ENCODE peak calls at places on chromosomes 12 and 14, in four cellular contexts. Z is SJCRH30, K is NCI-H510A treated with DMSO at 0.1 percent for 48 hours, G is prostate gland. J is an unnamed sample.

GRCh38 chr12:124679533-124680371 is 112.3 kb upstream of the NCOR2 start:
- DNase-seq in Z (no peak), K (no peak), G (peak), J (no peak)

GRCh38 chr12:98438826-98439225 is 76.6 kb upstream of the TMPO start:
- DNase-seq in Z (no peak), K (no peak), G (no peak), J (no peak)

GRCh38 chr14:55807059-55807499 is 227.1 kb downstream of the KTN1 start:
- DNase-seq in Z (peak), K (peak), G (peak), J (no peak)

GRCh38 chr14:37583358-37584210 is 11.5 kb downstream of the FOXA1 start:
- DNase-seq in Z (no peak), K (peak), G (peak), J (no peak)

GRCh38 chr12:122947352-122947792 is 18.9 kb downstream of the ABCB9 start:
- DNase-seq in Z (no peak), K (no peak), G (no peak), J (no peak)

GRCh38 chr14:68669101-68669500 is 123.8 kb downstream of the ZFP36L1 start:
- DNase-seq in Z (no peak), K (no peak), G (no peak), J (no peak)

GRCh38 chr12:62787606-62788005 is 147.3 kb downstream of the PPM1H start:
- DNase-seq in Z (no peak), K (no peak), G (no peak), J (no peak)

GRCh38 chr14:52793061-52793460 is 1.7 kb upstream of the GNPNAT1 start:
- DNase-seq in Z (no peak), K (no peak), G (no peak), J (no peak)

GRCh38 chr14:93081875-93082570 is 33.7 kb downstream of the ITPK1 start:
- DNase-seq in Z (peak), K (no peak), G (no peak), J (no peak)

GRCh38 chr12:127548123-127548553 is 718.8 kb upstream of the TMEM132C start:
- DNase-seq in Z (no peak), K (peak), G (no peak), J (no peak)

GRCh38 chr14:44912041-44912869 is 49.5 kb downstream of the KLHL28 start:
- DNase-seq in Z (no peak), K (no peak), G (no peak), J (peak)

GRCh38 chr12:115541891-115542361 is 735.6 kb downstream of the MED13L start:
- DNase-seq in Z (no peak), K (no peak), G (peak), J (no peak)

GRCh38 chr12:82461393-82461792 is 103.1 kb downstream of the METTL25 start:
- DNase-seq in Z (no peak), K (no peak), G (no peak), J (no peak)

GRCh38 chr12:94078138-94078723 is 70.1 kb upstream of the PLXNC1 start:
- DNase-seq in Z (no peak), K (no peak), G (no peak), J (no peak)

GRCh38 chr12:69508581-69508980 is 38.4 kb downstream of the FRS2 start:
- DNase-seq in Z (no peak), K (no peak), G (no peak), J (no peak)

GRCh38 chr12:95262808-95263207 is 45.2 kb downstream of the VEZT start:
- DNase-seq in Z (no peak), K (no peak), G (no peak), J (no peak)

GRCh38 chr12:16599081-16599480 is 6.9 kb downstream of the LMO3 start:
- DNase-seq in Z (no peak), K (peak), G (no peak), J (no peak)

GRCh38 chr14:78904094-78904493 is 733.9 kb downstream of the NRXN3 start:
- DNase-seq in Z (no peak), K (no peak), G (no peak), J (no peak)

GRCh38 chr12:68915055-68915454 is 17.9 kb downstream of the CPM start:
- DNase-seq in Z (no peak), K (no peak), G (no peak), J (no peak)

GRCh38 chr12:4960030-4960429 is 50.3 kb downstream of the KCNA1 start:
- DNase-seq in Z (no peak), K (no peak), G (no peak), J (peak)

GRCh38 chr14:100422556-100423420 is 99.6 kb downstream of the SLC25A47 start:
- DNase-seq in Z (no peak), K (no peak), G (no peak), J (no peak)

GRCh38 chr14:52694761-52695480 is 437 bp downstream of the ERO1A start:
- DNase-seq in Z (peak), K (peak), G (peak), J (peak)

GRCh38 chr12:48794870-48795269 is 6.0 kb upstream of the ADCY6 start:
- DNase-seq in Z (no peak), K (no peak), G (no peak), J (no peak)

GRCh38 chr12:90905691-90906370 is 49.1 kb downstream of the CCER1 start:
- DNase-seq in Z (no peak), K (no peak), G (no peak), J (no peak)

GRCh38 chr14:55328317-55328716 is 57.1 kb downstream of the FBXO34 start:
- DNase-seq in Z (no peak), K (no peak), G (no peak), J (no peak)

GRCh38 chr14:63949696-63950095 is 96.9 kb downstream of the SYNE2 start:
- DNase-seq in Z (no peak), K (no peak), G (no peak), J (no peak)

GRCh38 chr12:54051081-54051912 is 2.3 kb upstream of the HOXC4 start:
- DNase-seq in Z (no peak), K (no peak), G (no peak), J (no peak)

GRCh38 chr14:52279405-52279804 is 11.9 kb downstream of the PTGDR start:
- DNase-seq in Z (no peak), K (no peak), G (no peak), J (no peak)

GRCh38 chr12:116701432-116701831 is 36.4 kb downstream of the SPRING1 start:
- DNase-seq in Z (no peak), K (no peak), G (no peak), J (no peak)

GRCh38 chr14:32142754-32143437 is 58.9 kb upstream of the RNU6-7 start:
- DNase-seq in Z (no peak), K (no peak), G (no peak), J (no peak)